ENCODE peak calls at places on chromosomes 5 and 9, in five cellular contexts. A, V, Z, Y and D are unnamed samples.

GRCh38 chr9:121895836-121896544 is 197.1 kb downstream of the TTLL11 start:
- DNase-seq in A (peak; percentile 51), Z (no peak), V (no peak), Y (peak; percentile 71), D (no peak)

GRCh38 chr9:14692918-14693861 is at the start of gene ZDHHC21:
- DNase-seq in A (peak; percentile 74), Z (peak; percentile 44), Y (peak; percentile 37), V (peak; percentile 83), D (peak; percentile 24)

GRCh38 chr9:99000480-99001395 is 57.0 kb downstream of the COL15A1 start:
- DNase-seq in A (peak; percentile 81), V (no peak), Y (peak; percentile 85), Z (peak; percentile 84), D (no peak)

GRCh38 chr5:114346171-114346570 is 15.7 kb upstream of the KCNN2 start:
- DNase-seq in V (no peak), Z (no peak), Y (no peak), A (no peak), D (no peak)

GRCh38 chr5:72606525-72606924 is 99.3 kb upstream of the ZNF366 start:
- DNase-seq in A (no peak), Z (no peak), Y (no peak), V (no peak), D (no peak)

GRCh38 chr9:137074657-137075274 is 2.6 kb upstream of the UAP1L1 start:
- DNase-seq in A (no peak), Z (no peak), V (no peak), Y (no peak), D (no peak)

GRCh38 chr9:3868012-3868411 is 342.2 kb upstream of the RFX3 start:
- DNase-seq in Y (peak; percentile 13), V (no peak), Z (peak; percentile 24), A (no peak), D (no peak)

GRCh38 chr5:527646-528591 is 3.7 kb upstream of the SLC9A3 start:
- DNase-seq in Z (no peak), V (no peak), Y (no peak), A (no peak), D (no peak)

GRCh38 chr9:127658431-127658830 is 46.4 kb downstream of the STXBP1 start:
- DNase-seq in A (no peak), Z (no peak), V (no peak), Y (no peak), D (no peak)

GRCh38 chr5:116084231-116084630 is 594 bp upstream of the COMMD10 start:
- DNase-seq in Z (peak; percentile 45), V (no peak), A (peak; percentile 34), Y (peak; percentile 29), D (no peak)

GRCh38 chr5:143642791-143643190 is 169.2 kb upstream of the HMHB1 start:
- DNase-seq in Z (no peak), A (no peak), V (no peak), Y (peak; percentile 36), D (no peak)

GRCh38 chr5:142915038-142915437 is 144.9 kb downstream of the ARHGAP26 start:
- DNase-seq in Z (no peak), A (no peak), Y (no peak), V (no peak), D (no peak)

GRCh38 chr9:132798817-132799790 is 79.0 kb downstream of the AK8 start:
- DNase-seq in V (no peak), Z (peak; percentile 7), A (no peak), Y (no peak), D (no peak)

GRCh38 chr5:107422494-107422893 is 248.2 kb downstream of the EFNA5 start:
- DNase-seq in A (peak; percentile 52), V (no peak), Y (no peak), Z (no peak), D (no peak)

GRCh38 chr5:36875051-36875788 is 1.3 kb upstream of the NIPBL start:
- DNase-seq in Y (peak; percentile 39), A (peak; percentile 78), V (no peak), Z (peak; percentile 75), D (peak; percentile 45)

GRCh38 chr9:109775516-109775915 is 4.5 kb upstream of the PALM2AKAP2 start:
- DNase-seq in A (no peak), Z (peak; percentile 73), V (no peak), Y (peak; percentile 76), D (no peak)

GRCh38 chr5:132322266-132322665 is 28.1 kb downstream of the SLC22A4 start:
- DNase-seq in V (peak; percentile 69), Z (no peak), Y (no peak), A (peak; percentile 84), D (peak; percentile 66)

GRCh38 chr5:177036921-177037320 is 14.4 kb downstream of the ZNF346 start:
- DNase-seq in A (no peak), Z (no peak), Y (no peak), V (no peak), D (no peak)

GRCh38 chr5:136399512-136399911 is 34.2 kb upstream of the TRPC7 start:
- DNase-seq in A (no peak), Z (no peak), Y (peak; percentile 1), V (no peak), D (no peak)

GRCh38 chr9:77514886-77515711 is 133.0 kb downstream of the GNA14 start:
- DNase-seq in A (no peak), Z (peak; percentile 78), Y (no peak), V (no peak), D (no peak)

GRCh38 chr5:18744990-18745590 is 1110.8 kb downstream of the TAF11L14 start:
- DNase-seq in Y (no peak), A (no peak), V (no peak), Z (no peak), D (no peak)
- H3K4me3 ChIP-seq in Y (no peak overlapping the region), A (no peak overlapping the region), V (no peak overlapping the region), Z (peak overlapping the region; percentile 74), D (no peak overlapping the region)

DNA sequence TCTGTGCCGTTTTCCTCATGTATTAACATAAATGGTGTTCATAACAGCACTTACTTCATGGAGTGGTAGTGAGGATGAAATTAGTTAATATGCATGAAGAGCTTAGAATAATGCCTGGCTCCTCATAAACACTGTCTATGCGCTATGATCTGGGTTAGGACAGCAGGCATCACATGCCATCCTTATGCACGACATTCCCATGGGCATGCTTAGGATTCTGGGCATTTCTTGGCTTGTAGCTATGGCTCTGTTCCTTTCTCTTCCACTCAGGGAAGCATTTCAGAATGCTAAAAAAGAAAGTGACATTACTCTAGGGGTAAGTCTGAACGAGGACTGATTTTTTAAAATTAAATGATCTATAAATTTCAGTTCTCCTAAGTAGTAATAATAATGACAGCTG is 349.9 kb downstream of the ARHGEF28 start:
- DNase-seq in V (no peak), Z (no peak), Y (no peak), A (no peak), D (no peak)
- H3K18ac ChIP-seq in V (no peak overlapping the region), Z (no peak overlapping the region), Y (no peak overlapping the region), A (no peak overlapping the region), D (no peak overlapping the region)

DNA sequence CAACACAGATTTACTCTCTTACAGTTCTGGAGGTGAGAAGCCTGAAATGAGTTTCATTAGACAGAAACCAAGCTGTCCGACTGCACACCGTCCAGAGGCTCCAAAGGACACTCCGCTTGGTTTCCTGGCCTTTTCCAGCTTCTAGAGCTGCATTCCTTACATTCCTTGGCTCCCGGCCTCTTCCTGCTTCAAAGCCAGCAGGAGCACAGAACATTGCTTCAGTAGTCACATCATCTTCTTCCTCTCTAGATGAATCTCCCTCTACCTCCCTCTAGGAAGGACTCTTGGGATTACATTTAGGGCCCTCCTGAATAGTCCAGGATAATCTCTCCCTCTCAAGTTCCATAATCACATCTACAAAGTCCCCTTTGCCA is 213.3 kb downstream of the CDK5RAP2 start:
- DNase-seq in Z (peak; percentile 86), V (no peak), A (peak; percentile 95), Y (peak; percentile 91), D (no peak)
- H2BK15ac ChIP-seq in Z (no peak overlapping the region), V (no peak overlapping the region), A (no peak overlapping the region), Y (peak overlapping the region; percentile 9), D (no peak overlapping the region)

DNA sequence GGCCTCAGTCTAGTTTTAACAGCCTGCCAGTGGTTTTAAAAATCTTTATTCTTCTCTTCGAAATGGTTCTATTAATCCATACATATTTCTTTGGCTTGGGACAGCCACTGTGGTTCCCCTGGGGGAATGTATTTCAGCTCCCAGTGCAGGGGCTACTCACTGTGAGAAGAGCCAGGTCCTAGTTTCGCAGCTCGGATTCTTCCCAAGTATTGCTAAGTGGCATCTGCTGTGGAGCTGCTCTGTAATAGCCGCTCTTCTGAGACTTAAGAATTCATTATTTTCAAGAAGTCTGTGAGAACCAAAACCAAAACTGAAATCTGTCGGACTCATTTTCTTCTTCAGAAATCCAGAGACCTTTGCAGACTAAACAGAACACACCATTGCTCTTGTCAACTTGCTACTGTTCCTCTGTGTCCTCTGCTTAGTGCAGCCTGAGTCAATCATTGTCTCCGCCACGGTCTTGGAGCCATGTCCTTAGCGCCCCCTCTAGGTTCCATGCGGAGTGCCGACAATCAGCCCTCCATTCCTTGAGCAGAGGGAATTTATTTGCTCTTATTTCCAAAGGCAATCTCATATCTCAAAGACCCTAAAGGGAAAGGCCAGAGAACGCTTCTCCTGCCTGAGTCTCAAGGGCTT is 478.2 kb downstream of the SPATA31D1 start:
- DNase-seq in Y (peak; percentile 4), A (peak; percentile 81), V (peak; percentile 72), Z (peak; percentile 66), D (peak; percentile 41)
- H3K4me3 ChIP-seq in Y (no peak overlapping the region), A (no peak overlapping the region), V (no peak overlapping the region), Z (peak overlapping the region; percentile 38), D (no peak overlapping the region)